ENCODE peak calls at places on chromosomes 3 and 15, in four cellular contexts. O, A, H and W are unnamed samples.

GRCh38 chr3:49158108-49158709 is 7.9 kb downstream of the CCDC71 start:
- DNase-seq in O (peak; percentile 50), A (no peak), H (peak; percentile 25), W (peak; percentile 29)

GRCh38 chr3:43932921-43933320 is 242.2 kb downstream of the ABHD5 start:
- DNase-seq in O (no peak), A (no peak), H (peak; percentile 31), W (no peak)

GRCh38 chr3:81837071-81837593 is 75.7 kb upstream of the GBE1 start:
- DNase-seq in O (no peak), A (no peak), H (no peak), W (no peak)

GRCh38 chr3:170128977-170129431 is 52.5 kb downstream of the PHC3 start:
- DNase-seq in O (no peak), A (no peak), H (peak; percentile 62), W (no peak)

GRCh38 chr3:196537319-196537984 is 22.3 kb upstream of the SMCO1 start:
- DNase-seq in O (peak; percentile 76), A (no peak), H (peak; percentile 55), W (peak; percentile 16)

GRCh38 chr15:62444104-62445027 is 279.3 kb upstream of the C2CD4B start:
- DNase-seq in O (no peak), A (no peak), H (peak; percentile 98), W (no peak)

GRCh38 chr15:77224352-77224751 is 153.4 kb upstream of the TSPAN3 start:
- DNase-seq in O (no peak), A (no peak), H (no peak), W (peak; percentile 18)

GRCh38 chr15:25246641-25247417 is 192.0 kb downstream of the UBE3A start:
- DNase-seq in O (no peak), A (no peak), H (no peak), W (no peak)

GRCh38 chr3:64316971-64317370 is 91.7 kb upstream of the PRICKLE2 start:
- DNase-seq in O (no peak), A (no peak), H (peak; percentile 52), W (no peak)

GRCh38 chr3:18066899-18067582 is 324.6 kb upstream of the TBC1D5 start:
- DNase-seq in O (no peak), A (no peak), H (peak; percentile 28), W (no peak)

GRCh38 chr3:194364652-194365434 is 4.7 kb downstream of the LRRC15 start:
- DNase-seq in O (no peak), A (peak; percentile 92), H (peak; percentile 89), W (peak; percentile 89)

GRCh38 chr3:12462159-12462962 is 21.9 kb upstream of the TSEN2 start:
- DNase-seq in O (no peak), A (no peak), H (no peak), W (peak; percentile 39)

GRCh38 chr3:22980346-22980745 is 222.8 kb upstream of the UBE2E2 start:
- DNase-seq in O (no peak), A (no peak), H (no peak), W (no peak)

GRCh38 chr3:52367891-52368880 is 52.1 kb downstream of the DNAH1 start:
- DNase-seq in O (no peak), A (no peak), H (no peak), W (peak; percentile 58)

GRCh38 chr3:64289622-64290021 is 64.4 kb upstream of the PRICKLE2 start:
- DNase-seq in O (no peak), A (no peak), H (no peak), W (no peak)

GRCh38 chr3:171901615-171902312 is 58.6 kb downstream of the TMEM212 start:
- DNase-seq in O (no peak), A (no peak), H (no peak), W (no peak)